ENCODE peak calls at places on chromosomes 12 and 14, in four cellular contexts. One of them, this sample, is unnamed.

GRCh38 chr12:120361506-120362208 is 7.3 kb downstream of the MSI1 start:
- DNase-seq in H1: peak
- DNase-seq in mesenchymal stem cell: peak
- DNase-seq in trophoblast cell: peak
- DNase-seq in this sample: peak

GRCh38 chr14:39372656-39373055 is 59.6 kb downstream of the FBXO33 start:
- DNase-seq in trophoblast cell: no peak
- DNase-seq in mesenchymal stem cell: peak
- DNase-seq in H1: no peak
- DNase-seq in this sample: no peak

GRCh38 chr12:33605776-33606175 is 166.2 kb upstream of the SYT10 start:
- DNase-seq in trophoblast cell: no peak
- DNase-seq in mesenchymal stem cell: no peak
- DNase-seq in H1: no peak
- DNase-seq in this sample: no peak

GRCh38 chr14:100804138-100804537 is 21.8 kb upstream of the MEG3 start:
- DNase-seq in mesenchymal stem cell: no peak
- DNase-seq in trophoblast cell: no peak
- DNase-seq in H1: no peak
- DNase-seq in this sample: no peak

GRCh38 chr12:98516184-98516873 is 939 bp downstream of the TMPO start:
- DNase-seq in trophoblast cell: peak
- DNase-seq in H1: peak
- DNase-seq in mesenchymal stem cell: peak
- DNase-seq in this sample: peak

GRCh38 chr12:6607751-6608591 is 792 bp upstream of the CHD4 start:
- DNase-seq in H1: no peak
- DNase-seq in mesenchymal stem cell: peak
- DNase-seq in trophoblast cell: peak
- DNase-seq in this sample: no peak

GRCh38 chr14:73829526-73830431 is 21.9 kb upstream of the PTGR2 start:
- DNase-seq in mesenchymal stem cell: peak
- DNase-seq in trophoblast cell: peak
- DNase-seq in H1: no peak
- DNase-seq in this sample: no peak

GRCh38 chr14:94685166-94685581 is 73.0 kb downstream of the SERPINA3 start:
- DNase-seq in trophoblast cell: peak
- DNase-seq in H1: no peak
- DNase-seq in mesenchymal stem cell: no peak
- DNase-seq in this sample: no peak

GRCh38 chr14:92121207-92121669 is 268 bp downstream of the NDUFB1 start:
- DNase-seq in trophoblast cell: peak
- DNase-seq in mesenchymal stem cell: peak
- DNase-seq in H1: no peak
- DNase-seq in this sample: peak

GRCh38 chr12:128133321-128134050 is 133.5 kb upstream of the TMEM132C start:
- DNase-seq in mesenchymal stem cell: no peak
- DNase-seq in trophoblast cell: no peak
- DNase-seq in H1: no peak
- DNase-seq in this sample: no peak

GRCh38 chr14:34461334-34462131 is 507 bp downstream of the SPTSSA start:
- DNase-seq in H1: no peak
- DNase-seq in trophoblast cell: peak
- DNase-seq in mesenchymal stem cell: peak
- DNase-seq in this sample: peak
- H4K8ac ChIP-seq in H1: peak
- H4K8ac ChIP-seq in trophoblast cell: peak
- H4K8ac ChIP-seq in mesenchymal stem cell: no peak
- H4K8ac ChIP-seq in this sample: no peak

GRCh38 chr12:62659457-62660295 is 193.1 kb downstream of the MON2 start:
- DNase-seq in H1: peak
- DNase-seq in mesenchymal stem cell: no peak
- DNase-seq in trophoblast cell: no peak
- DNase-seq in this sample: peak
- H2BK12ac ChIP-seq in H1: peak
- H2BK12ac ChIP-seq in mesenchymal stem cell: no peak
- H2BK12ac ChIP-seq in trophoblast cell: no peak
- H2BK12ac ChIP-seq in this sample: no peak

DNA sequence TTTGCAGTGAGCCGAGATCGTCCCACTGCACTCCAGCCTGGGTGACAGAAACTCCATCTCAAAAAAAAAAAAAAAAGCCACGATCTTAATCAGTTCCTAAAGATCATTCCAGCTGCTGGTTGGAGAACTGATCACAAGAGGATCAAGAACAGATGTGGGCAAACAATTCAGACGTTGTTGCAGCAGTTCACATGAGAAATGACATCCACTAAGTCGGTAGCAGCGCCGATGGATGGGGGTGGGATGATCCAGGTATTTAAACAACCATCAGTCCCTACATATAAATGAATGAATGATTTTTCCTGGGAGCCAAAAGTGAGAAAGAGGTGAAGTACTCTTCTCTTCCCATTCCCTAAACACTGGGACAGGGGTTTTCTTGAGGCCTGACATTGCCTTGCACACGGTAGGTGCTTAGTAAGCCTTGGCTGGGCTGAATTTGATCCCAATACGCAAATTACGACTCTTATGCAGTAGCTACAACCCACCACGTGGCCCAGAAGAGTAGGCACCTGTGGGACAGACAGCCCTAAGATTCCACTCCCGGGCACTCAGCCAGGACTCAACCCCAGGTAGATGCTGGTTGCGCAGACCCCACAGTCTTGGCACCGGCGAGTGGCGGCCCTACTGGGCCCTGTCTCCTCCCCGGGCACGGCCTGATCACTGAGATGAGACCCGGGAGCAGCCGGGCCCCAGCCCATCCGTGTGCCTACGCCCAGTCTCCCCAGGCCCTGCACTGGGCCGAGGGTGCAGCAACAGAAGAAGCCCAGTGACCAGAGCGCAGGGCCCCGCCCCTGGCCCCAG is 565 bp downstream of the SPRYD3 start:
- DNase-seq in mesenchymal stem cell: peak
- DNase-seq in trophoblast cell: no peak
- DNase-seq in H1: no peak
- DNase-seq in this sample: no peak
- H4K8ac ChIP-seq in mesenchymal stem cell: peak
- H4K8ac ChIP-seq in trophoblast cell: peak
- H4K8ac ChIP-seq in H1: peak
- H4K8ac ChIP-seq in this sample: no peak

GRCh38 chr12:114481200-114481535 is 75.2 kb upstream of the TBX5 start:
- DNase-seq in mesenchymal stem cell: no peak
- DNase-seq in H1: no peak
- DNase-seq in trophoblast cell: no peak
- DNase-seq in this sample: no peak

GRCh38 chr12:114480309-114481199 is 74.6 kb upstream of the TBX5 start:
- DNase-seq in mesenchymal stem cell: peak
- DNase-seq in trophoblast cell: no peak
- DNase-seq in H1: peak
- DNase-seq in this sample: no peak

GRCh38 chr12:114478891-114479290 is 72.9 kb upstream of the TBX5 start:
- DNase-seq in mesenchymal stem cell: no peak
- DNase-seq in H1: no peak
- DNase-seq in trophoblast cell: no peak
- DNase-seq in this sample: no peak

GRCh38 chr12:114479831-114480230 is 73.9 kb upstream of the TBX5 start:
- DNase-seq in mesenchymal stem cell: no peak
- DNase-seq in H1: peak
- DNase-seq in trophoblast cell: no peak
- DNase-seq in this sample: no peak

GRCh38 chr12:114483996-114484395 is 78.1 kb upstream of the TBX5 start:
- DNase-seq in mesenchymal stem cell: no peak
- DNase-seq in H1: no peak
- DNase-seq in trophoblast cell: no peak
- DNase-seq in this sample: no peak
- H2BK12ac ChIP-seq in mesenchymal stem cell: no peak
- H2BK12ac ChIP-seq in H1: no peak
- H2BK12ac ChIP-seq in trophoblast cell: no peak
- H2BK12ac ChIP-seq in this sample: no peak

GRCh38 chr14:22886500-22887259 is 3.7 kb downstream of the REM2 start:
- DNase-seq in H1: peak
- DNase-seq in trophoblast cell: peak
- DNase-seq in mesenchymal stem cell: peak
- DNase-seq in this sample: peak
- H4K8ac ChIP-seq in H1: peak
- H4K8ac ChIP-seq in trophoblast cell: peak
- H4K8ac ChIP-seq in mesenchymal stem cell: peak
- H4K8ac ChIP-seq in this sample: no peak

GRCh38 chr12:50660425-50660822 is 103.5 kb upstream of the ATF1 start:
- DNase-seq in H1: no peak
- DNase-seq in trophoblast cell: no peak
- DNase-seq in mesenchymal stem cell: no peak
- DNase-seq in this sample: no peak
- H2BK12ac ChIP-seq in H1: no peak
- H2BK12ac ChIP-seq in trophoblast cell: no peak
- H2BK12ac ChIP-seq in mesenchymal stem cell: no peak
- H2BK12ac ChIP-seq in this sample: no peak

This sample was measured in neuronal stem cell.